ENCODE peak calls at places on chromosomes 6 and 20, in four cellular contexts. One of them, this sample, is unnamed.

GRCh38 chr6:108561742-108562502 is 1.2 kb downstream of the FOXO3 start:
- DNase-seq in gastrocnemius medialis: no peak
- DNase-seq in cardiac muscle cell: peak
- DNase-seq in skeletal muscle cell: no peak
- DNase-seq in this sample: peak

GRCh38 chr6:54655162-54655561 is 191.4 kb upstream of the FAM83B start:
- DNase-seq in gastrocnemius medialis: no peak
- DNase-seq in cardiac muscle cell: no peak
- DNase-seq in skeletal muscle cell: no peak
- DNase-seq in this sample: no peak

GRCh38 chr20:41030536-41031242 is 2.1 kb downstream of the TOP1 start:
- DNase-seq in gastrocnemius medialis: no peak
- DNase-seq in cardiac muscle cell: no peak
- DNase-seq in skeletal muscle cell: peak
- DNase-seq in this sample: peak

GRCh38 chr20:1187605-1188171 is 2.9 kb upstream of the TMEM74B start:
- DNase-seq in gastrocnemius medialis: no peak
- DNase-seq in cardiac muscle cell: no peak
- DNase-seq in skeletal muscle cell: no peak
- DNase-seq in this sample: no peak

GRCh38 chr20:12970372-12970821 is 38.4 kb upstream of the SPTLC3 start:
- DNase-seq in gastrocnemius medialis: no peak
- DNase-seq in cardiac muscle cell: peak
- DNase-seq in skeletal muscle cell: peak
- DNase-seq in this sample: peak

GRCh38 chr6:127966616-127967015 is 65.8 kb upstream of the THEMIS start:
- DNase-seq in gastrocnemius medialis: no peak
- DNase-seq in cardiac muscle cell: no peak
- DNase-seq in skeletal muscle cell: no peak
- DNase-seq in this sample: no peak

GRCh38 chr20:50561379-50562078 is 51.3 kb downstream of the PTPN1 start:
- DNase-seq in gastrocnemius medialis: no peak
- DNase-seq in cardiac muscle cell: no peak
- DNase-seq in skeletal muscle cell: peak
- DNase-seq in this sample: no peak

GRCh38 chr6:164097557-164098398 is 683.3 kb downstream of the QKI start:
- DNase-seq in gastrocnemius medialis: no peak
- DNase-seq in cardiac muscle cell: peak
- DNase-seq in skeletal muscle cell: peak
- DNase-seq in this sample: peak

GRCh38 chr6:167302796-167303195 is 11.7 kb downstream of the UNC93A start:
- DNase-seq in gastrocnemius medialis: no peak
- DNase-seq in cardiac muscle cell: no peak
- DNase-seq in skeletal muscle cell: no peak
- DNase-seq in this sample: no peak

GRCh38 chr6:148835920-148836441 is 89.2 kb downstream of the UST start:
- DNase-seq in gastrocnemius medialis: no peak
- DNase-seq in cardiac muscle cell: no peak
- DNase-seq in skeletal muscle cell: peak
- DNase-seq in this sample: no peak

GRCh38 chr20:45826381-45827019 is 612 bp downstream of the TNNC2 start:
- DNase-seq in gastrocnemius medialis: peak
- DNase-seq in cardiac muscle cell: peak
- DNase-seq in skeletal muscle cell: no peak
- DNase-seq in this sample: no peak

GRCh38 chr20:62351469-62352401 is 15.4 kb downstream of the LAMA5 start:
- DNase-seq in gastrocnemius medialis: no peak
- DNase-seq in cardiac muscle cell: no peak
- DNase-seq in skeletal muscle cell: no peak
- DNase-seq in this sample: no peak

GRCh38 chr6:139161817-139162284 is 27.0 kb downstream of the HECA start:
- DNase-seq in gastrocnemius medialis: no peak
- DNase-seq in cardiac muscle cell: no peak
- DNase-seq in skeletal muscle cell: no peak
- DNase-seq in this sample: no peak

GRCh38 chr6:37244430-37245310 is 12.9 kb upstream of the TBC1D22B start:
- DNase-seq in gastrocnemius medialis: peak
- DNase-seq in cardiac muscle cell: no peak
- DNase-seq in skeletal muscle cell: peak
- DNase-seq in this sample: no peak

GRCh38 chr6:90175627-90176538 is 120.8 kb downstream of the BACH2 start:
- DNase-seq in gastrocnemius medialis: no peak
- DNase-seq in cardiac muscle cell: no peak
- DNase-seq in skeletal muscle cell: no peak
- DNase-seq in this sample: no peak

GRCh38 chr20:1293641-1294379 is 27.7 kb downstream of the SNPH start:
- DNase-seq in gastrocnemius medialis: no peak
- DNase-seq in cardiac muscle cell: no peak
- DNase-seq in skeletal muscle cell: no peak
- DNase-seq in this sample: no peak

GRCh38 chr6:7150381-7151064 is 42.8 kb downstream of the RREB1 start:
- DNase-seq in gastrocnemius medialis: no peak
- DNase-seq in cardiac muscle cell: no peak
- DNase-seq in skeletal muscle cell: no peak
- DNase-seq in this sample: peak

GRCh38 chr6:57172136-57173055 is at the start of gene BAG2:
- DNase-seq in gastrocnemius medialis: peak
- DNase-seq in cardiac muscle cell: peak
- DNase-seq in skeletal muscle cell: peak
- DNase-seq in this sample: peak

GRCh38 chr6:140062042-140063041 is 687.9 kb upstream of the CITED2 start:
- DNase-seq in gastrocnemius medialis: peak
- DNase-seq in cardiac muscle cell: no peak
- DNase-seq in skeletal muscle cell: peak
- DNase-seq in this sample: no peak

GRCh38 chr6:119241124-119241491 is 108.5 kb downstream of the MAN1A1 start:
- DNase-seq in gastrocnemius medialis: no peak
- DNase-seq in cardiac muscle cell: no peak
- DNase-seq in skeletal muscle cell: peak
- DNase-seq in this sample: no peak

GRCh38 chr6:103153016-103153415 is 1706.7 kb downstream of the HACE1 start:
- DNase-seq in gastrocnemius medialis: no peak
- DNase-seq in cardiac muscle cell: no peak
- DNase-seq in skeletal muscle cell: no peak
- DNase-seq in this sample: no peak

GRCh38 chr6:118678866-118679265 is 27.5 kb upstream of the CEP85L start:
- DNase-seq in gastrocnemius medialis: no peak
- DNase-seq in cardiac muscle cell: no peak
- DNase-seq in skeletal muscle cell: no peak
- DNase-seq in this sample: no peak

GRCh38 chr6:24536466-24536865 is 41.7 kb downstream of the ALDH5A1 start:
- DNase-seq in gastrocnemius medialis: no peak
- DNase-seq in cardiac muscle cell: no peak
- DNase-seq in skeletal muscle cell: no peak
- DNase-seq in this sample: no peak

GRCh38 chr20:44610313-44610965 is 28.1 kb downstream of the PKIG start:
- DNase-seq in gastrocnemius medialis: no peak
- DNase-seq in cardiac muscle cell: no peak
- DNase-seq in skeletal muscle cell: no peak
- DNase-seq in this sample: no peak

GRCh38 chr6:100115702-100116101 is 121.7 kb upstream of the MCHR2 start:
- DNase-seq in gastrocnemius medialis: no peak
- DNase-seq in cardiac muscle cell: no peak
- DNase-seq in skeletal muscle cell: no peak
- DNase-seq in this sample: no peak

GRCh38 chr6:151196571-151196970 is 43.2 kb upstream of the AKAP12 start:
- DNase-seq in gastrocnemius medialis: peak
- DNase-seq in cardiac muscle cell: no peak
- DNase-seq in skeletal muscle cell: peak
- DNase-seq in this sample: no peak

GRCh38 chr20:22691369-22692118 is 107.2 kb upstream of the FOXA2 start:
- DNase-seq in gastrocnemius medialis: peak
- DNase-seq in cardiac muscle cell: peak
- DNase-seq in skeletal muscle cell: peak
- DNase-seq in this sample: peak